ENCODE peak calls at places on chromosomes 1 and 21, in five cellular contexts. K, O, R, F and Z are unnamed samples.

GRCh38 chr1:51276286-51276685 is 40.2 kb downstream of the RNF11 start:
- DNase-seq in K (no peak), F (peak), O (no peak), R (no peak), Z (no peak)

GRCh38 chr1:23611601-23612327 is 52.5 kb upstream of the ID3 start:
- DNase-seq in K (no peak), F (no peak), O (no peak), R (no peak), Z (no peak)

GRCh38 chr1:8464987-8465386 is 147.1 kb downstream of the SLC45A1 start:
- DNase-seq in O (no peak), K (no peak), R (peak), F (no peak), Z (no peak)

GRCh38 chr1:93704063-93704462 is 22.4 kb upstream of the BCAR3 start:
- DNase-seq in F (no peak), K (no peak), O (no peak), R (no peak), Z (no peak)

GRCh38 chr1:165384016-165384415 is 27.5 kb upstream of the LMX1A start:
- DNase-seq in F (no peak), O (no peak), R (no peak), K (no peak), Z (no peak)

GRCh38 chr1:39132505-39133339 is 71.8 kb upstream of the MACF1 start:
- DNase-seq in O (peak), F (peak), K (no peak), R (peak), Z (no peak)

GRCh38 chr1:7300893-7301292 is 470.2 kb upstream of the VAMP3 start:
- DNase-seq in O (no peak), K (no peak), R (peak), F (peak), Z (no peak)

GRCh38 chr21:41966872-41967621 is 13.2 kb upstream of the C2CD2 start:
- DNase-seq in R (no peak), K (no peak), O (no peak), F (no peak), Z (no peak)

GRCh38 chr1:223844962-223845809 is 561 bp downstream of the TP53BP2 start:
- DNase-seq in F (peak), O (no peak), R (peak), K (peak), Z (peak)

GRCh38 chr21:46061063-46061462 is 36.8 kb upstream of the COL6A2 start:
- DNase-seq in F (no peak), K (no peak), O (no peak), R (no peak), Z (no peak)

GRCh38 chr1:211959680-211960079 is 75.7 kb downstream of the INTS7 start:
- DNase-seq in F (no peak), O (no peak), R (no peak), K (no peak), Z (no peak)